ENCODE peak calls at places on chromosomes 11 and 22, in six cellular contexts. W is HCT116, K is K562, I is HepG2, X is GM12878, E is H1. C is an unnamed sample.

GRCh38 chr22:41917906-41918791 is 3.3 kb upstream of the SHISA8 start:
- DNase-seq in W (no peak), K (no peak), I (no peak), X (no peak), E (no peak), C (no peak)

GRCh38 chr11:35305670-35306382 is 113.5 kb downstream of the SLC1A2 start:
- DNase-seq in W (peak; percentile 13), K (peak; percentile 51), I (peak; percentile 12), X (no peak), E (peak; percentile 21), C (peak; percentile 22)

GRCh38 chr22:33542153-33542552 is 378.1 kb downstream of the LARGE1 start:
- DNase-seq in W (no peak), K (no peak), I (peak; percentile 35), X (no peak), E (no peak), C (no peak)

GRCh38 chr22:25869771-25870170 is 127.8 kb downstream of the MYO18B start:
- DNase-seq in W (no peak), K (no peak), I (no peak), X (no peak), E (no peak), C (no peak)

GRCh38 chr11:95498731-95499396 is 267.9 kb upstream of the SESN3 start:
- DNase-seq in W (no peak), K (no peak), I (no peak), X (no peak), E (peak; percentile 68), C (peak; percentile 94)

GRCh38 chr11:131966667-131967066 is 596.3 kb downstream of the NTM start:
- DNase-seq in W (no peak), K (no peak), I (no peak), X (no peak), E (no peak), C (no peak)

GRCh38 chr22:20777420-20778177 is 3.7 kb downstream of the SERPIND1 start:
- DNase-seq in W (peak; percentile 70), K (peak; percentile 98), I (peak; percentile 99), X (no peak), E (no peak), C (no peak)

GRCh38 chr11:57778318-57779037 is 16.9 kb downstream of the CTNND1 start:
- DNase-seq in W (peak; percentile 89), K (peak; percentile 67), I (peak; percentile 99), X (no peak), E (peak; percentile 79), C (peak; percentile 95)

GRCh38 chr22:45446216-45446615 is 32.7 kb downstream of the RIBC2 start:
- DNase-seq in W (no peak), K (no peak), I (no peak), X (no peak), E (no peak), C (no peak)

GRCh38 chr11:44590769-44591168 is 25.3 kb downstream of the CD82 start:
- DNase-seq in W (no peak), K (no peak), I (no peak), X (no peak), E (no peak), C (no peak)

GRCh38 chr11:42407379-42407778 is 904.4 kb upstream of the API5 start:
- DNase-seq in W (no peak), K (no peak), I (no peak), X (no peak), E (peak; percentile 70), C (peak; percentile 94)

DNA sequence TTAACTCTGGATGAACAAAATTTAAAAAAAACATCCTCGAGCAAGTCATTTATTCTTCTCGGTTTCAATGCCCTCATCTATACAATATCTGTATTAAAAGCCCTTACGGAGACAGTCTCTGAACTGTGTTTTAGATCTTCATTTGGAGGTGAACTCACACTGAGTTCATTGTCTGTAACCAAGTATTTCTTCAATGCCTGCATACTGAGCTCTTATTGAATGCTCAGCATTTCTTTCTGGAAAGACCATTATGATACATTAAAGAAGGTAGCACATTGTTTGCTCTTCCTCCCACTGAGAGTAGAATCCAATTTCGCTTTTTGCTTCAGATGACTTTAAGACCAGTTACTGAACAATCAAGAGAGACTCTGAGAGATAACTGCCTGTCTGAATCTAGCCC is 1.7 kb upstream of the ANO3 start:
- DNase-seq in W (no peak), K (no peak), I (no peak), X (no peak), E (no peak), C (no peak)
- H3K4me1 ChIP-seq in W (no peaks in the 10 kb centered on the region), K (no peaks in the 10 kb centered on the region), I (no peaks in the 10 kb centered on the region), X (no peaks in the 10 kb centered on the region), E (peaks cover 3% of the 10 kb centered on the region), C (no peaks in the 10 kb centered on the region)

GRCh38 chr22:37562049-37562784 is 1.9 kb downstream of the CDC42EP1 start:
- DNase-seq in W (no peak), K (no peak), I (no peak), X (no peak), E (no peak), C (no peak)

GRCh38 chr22:37559521-37559900 is 769 bp upstream of the CDC42EP1 start:
- DNase-seq in W (no peak), K (no peak), I (no peak), X (no peak), E (no peak), C (no peak)

GRCh38 chr22:37560682-37561208 is 465 bp downstream of the CDC42EP1 start:
- DNase-seq in W (no peak), K (peak; percentile 57), I (no peak), X (no peak), E (no peak), C (no peak)

GRCh38 chr22:37559901-37560681 is at the start of gene CDC42EP1:
- DNase-seq in W (no peak), K (peak; percentile 86), I (no peak), X (no peak), E (no peak), C (no peak)

GRCh38 chr22:37561209-37562048 is 1.1 kb downstream of the CDC42EP1 start:
- DNase-seq in W (peak; percentile 73), K (peak; percentile 78), I (peak; percentile 85), X (no peak), E (peak; percentile 70), C (peak; percentile 77)
- TF ChIP-seq ZNF274 in W (no peak), K (no peak), I (peak; percentile 66), X (no peak), E (no peak), C (no peak)

DNA sequence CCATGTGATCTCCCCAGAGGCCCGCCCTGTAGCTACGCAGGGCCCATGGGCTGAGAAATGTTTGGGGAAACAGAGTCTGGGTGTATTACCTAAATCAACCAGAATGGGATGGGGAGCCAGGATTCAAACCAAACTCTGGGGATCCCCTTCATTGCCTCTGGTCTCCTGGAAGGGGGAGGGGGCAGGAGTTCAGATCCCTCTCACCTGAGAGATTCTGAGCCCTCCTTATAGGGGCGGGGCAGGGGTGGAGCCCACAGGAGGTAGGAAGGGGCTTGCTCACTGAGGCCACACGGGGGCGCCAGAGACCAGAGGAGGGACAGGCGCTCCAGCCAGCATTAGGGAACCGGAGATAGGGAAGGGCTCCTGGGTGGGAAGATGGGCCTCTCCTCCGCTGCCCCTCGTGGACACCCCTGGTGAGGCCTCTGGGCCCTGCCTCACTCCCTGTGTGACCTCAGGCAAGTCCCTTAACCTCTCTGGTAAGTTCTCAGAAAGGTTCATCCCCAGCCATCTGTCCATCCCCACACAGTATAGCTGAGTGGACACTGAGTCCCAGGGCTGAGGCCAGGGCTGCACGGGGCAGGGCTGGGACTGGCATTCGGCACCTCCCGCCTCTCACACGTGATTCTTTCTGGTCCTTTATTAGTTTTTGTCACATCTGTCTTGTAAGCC is 2.7 kb upstream of the CDC42BPG start:
- DNase-seq in W (peak; percentile 87), K (peak; percentile 92), I (peak; percentile 87), X (no peak), E (peak; percentile 87), C (peak; percentile 92)
- H3K4me1 ChIP-seq in W (peaks cover 72% of the 10 kb centered on the region), K (peaks cover 82% of the 10 kb centered on the region), I (peaks cover 77% of the 10 kb centered on the region), X (peaks cover 55% of the 10 kb centered on the region), E (peaks cover 38% of the 10 kb centered on the region), C (peaks cover 33% of the 10 kb centered on the region)

GRCh38 chr22:39519681-39520053 is 695 bp upstream of the ATF4 start:
- DNase-seq in W (no peak), K (no peak), I (peak; percentile 58), X (no peak), E (no peak), C (no peak)
- TF ChIP-seq ZNF274 in W (no peak), K (no peak), I (no peak), X (no peak), E (no peak), C (no peak)

DNA sequence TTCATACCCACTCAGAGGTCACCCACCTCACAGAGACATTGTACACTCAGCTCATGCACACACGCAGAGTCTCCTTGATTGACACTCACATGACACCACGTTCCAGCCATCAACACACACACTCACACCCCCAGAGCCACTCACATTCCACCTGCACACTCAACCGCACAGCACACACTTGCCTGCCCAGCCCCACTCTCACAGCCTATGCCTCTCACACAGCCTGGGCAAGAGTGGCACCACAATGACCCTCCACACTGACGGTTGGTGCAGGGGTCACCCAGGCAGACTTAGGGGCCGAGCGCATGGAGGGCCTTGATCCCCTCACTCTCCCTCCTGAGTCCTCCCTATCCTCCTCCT is 2.2 kb downstream of the SPI1 start:
- DNase-seq in W (no peak), K (no peak), I (no peak), X (no peak), E (no peak), C (no peak)
- H3K4me1 ChIP-seq in W (peaks cover 11% of the 10 kb centered on the region), K (peaks cover 51% of the 10 kb centered on the region), I (peaks cover 12% of the 10 kb centered on the region), X (peaks cover 21% of the 10 kb centered on the region), E (peaks cover 3% of the 10 kb centered on the region), C (peaks cover 26% of the 10 kb centered on the region)

DNA sequence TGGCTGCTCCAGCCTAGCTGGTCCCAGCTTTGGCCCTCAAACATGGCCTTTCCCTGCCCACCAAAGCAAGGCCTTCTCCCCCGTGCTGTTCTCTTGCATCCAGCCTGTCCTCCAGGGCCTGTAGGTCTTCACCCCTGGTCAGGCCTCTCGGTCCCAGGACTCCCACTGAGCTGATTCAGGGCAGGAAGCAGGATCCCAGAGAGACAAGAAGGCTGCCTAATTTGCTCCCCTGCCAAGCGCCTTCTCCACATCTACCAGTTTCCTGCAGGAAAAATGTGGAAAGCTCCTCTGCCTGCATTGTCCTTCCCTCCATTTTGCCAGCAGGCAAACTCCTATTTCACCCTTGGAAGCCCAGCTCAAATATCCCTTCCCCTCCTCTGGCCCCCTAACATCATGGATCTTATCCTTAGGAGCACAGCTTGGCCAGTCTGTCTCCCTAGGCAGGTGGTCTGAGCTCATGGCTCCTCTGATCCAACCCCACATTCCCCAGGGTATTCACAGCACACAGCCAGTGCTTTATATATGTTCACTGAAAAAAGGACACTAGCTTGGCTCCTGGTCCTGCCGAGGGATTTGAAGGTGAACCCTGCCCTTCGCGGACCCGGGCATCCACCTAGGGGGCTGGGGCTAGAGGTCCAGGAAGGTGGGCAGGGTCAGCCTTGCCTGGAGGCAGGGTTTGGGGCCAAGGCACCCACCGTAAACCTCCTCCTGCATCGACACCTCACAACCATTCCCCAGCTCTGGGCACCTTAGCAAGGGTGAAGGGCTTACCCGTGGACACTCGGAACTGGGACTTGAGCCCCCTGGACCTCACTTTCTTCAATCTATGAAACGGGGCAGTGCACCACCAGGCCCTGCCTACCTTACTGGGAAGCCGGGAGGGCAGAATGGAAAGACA is 968 bp downstream of the RHBDD3 start:
- DNase-seq in W (no peak), K (no peak), I (no peak), X (no peak), E (no peak), C (no peak)
- TF ChIP-seq ZNF274 in W (no peak), K (no peak), I (no peak), X (no peak), E (no peak), C (no peak)